ENCODE peak calls at places on chromosomes 2 and 18, in nine cellular contexts. O, R, Q, I, V, Z, B, L and M are unnamed samples. For H3K79me2, the result is how much of the 10 kb centered on the place peaks cover.

GRCh38 chr18:995641-996040 is 91.0 kb downstream of the ADCYAP1 start:
- DNase-seq in O (no peak), R (no peak), Q (no peak), I (peak), V (peak), Z (peak), B (no peak), L (peak), M (no peak)

GRCh38 chr18:9231852-9232476 is 95.4 kb downstream of the ANKRD12 start:
- DNase-seq in O (no peak), R (no peak), Q (no peak), I (no peak), V (no peak), Z (no peak), B (no peak), L (no peak), M (no peak)

GRCh38 chr2:206981739-206982336 is 42.5 kb downstream of the CPO start:
- DNase-seq in O (peak), R (peak), Q (no peak), I (peak), V (peak), Z (peak), B (peak), L (peak), M (peak)

GRCh38 chr2:23556929-23557328 is 171.9 kb downstream of the KLHL29 start:
- DNase-seq in O (no peak), R (no peak), Q (no peak), I (no peak), V (no peak), Z (no peak), B (peak), L (no peak), M (no peak)

GRCh38 chr2:33373986-33374385 is 102.5 kb upstream of the RASGRP3 start:
- DNase-seq in O (no peak), R (no peak), Q (no peak), I (peak), V (peak), Z (no peak), B (no peak), L (peak), M (no peak)

GRCh38 chr2:240840435-240841060 is 20.5 kb upstream of the KIF1A start:
- DNase-seq in O (peak), R (no peak), Q (no peak), I (peak), V (peak), Z (peak), B (peak), L (peak), M (peak)

GRCh38 chr18:70490008-70490933 is 201.4 kb downstream of the SOCS6 start:
- DNase-seq in O (no peak), R (peak), Q (no peak), I (peak), V (peak), Z (peak), B (peak), L (peak), M (peak)

GRCh38 chr18:37409870-37410269 is 155.7 kb downstream of the CELF4 start:
- DNase-seq in O (peak), R (no peak), Q (no peak), I (no peak), V (peak), Z (no peak), B (no peak), L (no peak), M (no peak)

GRCh38 chr2:208489687-208490086 is 83.1 kb downstream of the PTH2R start:
- DNase-seq in O (no peak), R (no peak), Q (no peak), I (no peak), V (no peak), Z (no peak), B (no peak), L (no peak), M (no peak)

GRCh38 chr18:44840053-44840826 is 159.6 kb downstream of the SETBP1 start:
- DNase-seq in O (no peak), R (no peak), Q (no peak), I (no peak), V (no peak), Z (no peak), B (no peak), L (peak), M (no peak)

GRCh38 chr2:165868211-165868610 is 74.2 kb upstream of the GALNT3 start:
- DNase-seq in O (no peak), R (no peak), Q (no peak), I (peak), V (no peak), Z (peak), B (peak), L (peak), M (no peak)

GRCh38 chr2:117980381-117980780 is 33.5 kb downstream of the CCDC93 start:
- DNase-seq in O (no peak), R (no peak), Q (no peak), I (peak), V (peak), Z (no peak), B (no peak), L (peak), M (peak)
- H3K9ac ChIP-seq in O (no peak), R (no peak), Q (no peak), I (peak), V (peak), Z (no peak), B (peak), L (peak), M (no peak)

DNA sequence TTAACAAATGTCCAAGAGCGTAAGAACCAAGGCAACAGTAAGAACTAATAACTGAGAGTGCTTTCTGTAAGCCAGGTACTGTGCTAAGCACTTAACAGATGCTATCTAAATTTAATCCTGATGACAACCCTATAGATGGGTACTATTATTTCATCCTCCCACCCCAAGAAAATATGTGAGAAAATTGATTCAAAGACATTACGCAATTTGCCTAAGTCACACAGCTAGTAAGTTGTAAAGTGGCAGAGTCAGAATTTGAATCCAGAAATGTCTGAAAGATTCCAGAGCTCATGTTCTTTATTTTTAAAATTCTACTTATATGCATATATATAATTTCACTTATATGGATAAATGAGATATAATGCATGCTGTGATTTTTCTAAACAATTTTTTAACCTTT is 10.1 kb downstream of the LDAH start:
- DNase-seq in O (no peak), R (no peak), Q (no peak), I (no peak), V (no peak), Z (no peak), B (no peak), L (no peak), M (no peak)
- H3K79me2 ChIP-seq in O (under half), R (under half), Q (under half), I (under half), V (under half), Z (under half), B (under half), L (under half), M (half or more)

DNA sequence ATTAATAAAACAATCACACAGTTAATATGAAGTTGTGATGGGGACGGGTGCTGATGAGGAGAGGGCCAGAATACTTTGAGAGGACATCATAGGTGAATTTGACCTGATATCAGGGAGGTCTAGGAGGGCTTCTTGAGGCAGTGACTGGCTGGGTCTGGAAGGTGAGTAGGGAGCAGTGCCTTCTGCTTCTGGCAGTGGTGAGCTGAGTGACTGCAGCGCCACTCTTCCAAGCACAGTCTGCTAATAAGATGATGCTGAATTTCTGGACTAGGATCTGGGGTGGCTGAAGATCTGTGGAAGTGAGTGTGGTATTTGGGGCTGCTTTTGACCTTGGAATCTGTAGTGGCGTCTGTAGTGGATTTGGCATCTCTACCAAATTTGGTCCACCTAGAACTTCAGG is 5.5 kb downstream of the DGKD start:
- DNase-seq in O (no peak), R (no peak), Q (no peak), I (no peak), V (no peak), Z (no peak), B (no peak), L (no peak), M (no peak)
- H3K9ac ChIP-seq in O (no peak), R (no peak), Q (no peak), I (no peak), V (no peak), Z (no peak), B (no peak), L (no peak), M (no peak)

GRCh38 chr2:73082523-73083410 is 11.3 kb upstream of the SFXN5 start:
- DNase-seq in O (no peak), R (no peak), Q (no peak), I (no peak), V (no peak), Z (no peak), B (no peak), L (no peak), M (no peak)
- H3K79me2 ChIP-seq in O (under half), R (under half), Q (under half), I (half or more), V (half or more), Z (under half), B (half or more), L (half or more), M (under half)